ENCODE peak calls at places on chromosomes 1 and 21, in ten cellular contexts. O is left lung; A is lung; Q is pancreas; U is upper lobe of right lung; G is GM23248; K is CD4-positive, CD25-positive, alpha-beta regulatory T cell; J is psoas muscle; D is breast epithelium; L is upper lobe of left lung. R is an unnamed sample. For H3K4me1, the result is how much of the 10 kb centered on the place peaks cover.

GRCh38 chr1:89047734-89048133 is 17.3 kb downstream of the GBP1 start:
- DNase-seq in O (no peak), A (no peak), Q (no peak), U (no peak), G (peak), K (no peak), J (no peak), D (no peak), L (no peak), R (no peak)

GRCh38 chr1:245748246-245748645 is 593.5 kb downstream of the KIF26B start:
- DNase-seq in O (no peak), A (no peak), Q (no peak), U (no peak), G (no peak), K (no peak), J (no peak), D (no peak), L (no peak), R (no peak)

GRCh38 chr21:43306911-43307676 is 119.8 kb downstream of the SIK1 start:
- DNase-seq in O (peak), A (no peak), Q (peak), U (peak), G (peak), K (no peak), J (peak), D (peak), L (no peak), R (peak)

GRCh38 chr1:222096883-222097282 is 355.0 kb upstream of the DUSP10 start:
- DNase-seq in O (no peak), A (no peak), Q (no peak), U (no peak), G (peak), K (no peak), J (no peak), D (no peak), L (no peak), R (no peak)

GRCh38 chr1:112711672-112712071 is 3.5 kb downstream of the PPM1J start:
- DNase-seq in O (no peak), A (no peak), Q (no peak), U (no peak), G (no peak), K (no peak), J (no peak), D (no peak), L (no peak), R (no peak)

GRCh38 chr1:68363346-68363745 is 86.4 kb downstream of the RPE65 start:
- DNase-seq in O (no peak), A (no peak), Q (no peak), U (no peak), G (no peak), K (no peak), J (no peak), D (no peak), L (no peak), R (no peak)

GRCh38 chr1:43009274-43009673 is 50.6 kb upstream of the SLC2A1 start:
- DNase-seq in O (no peak), A (no peak), Q (no peak), U (no peak), G (no peak), K (no peak), J (no peak), D (no peak), L (no peak), R (no peak)

GRCh38 chr21:41583274-41583790 is 75.4 kb upstream of the TMPRSS2 start:
- DNase-seq in O (peak), A (peak), Q (no peak), U (peak), G (no peak), K (no peak), J (no peak), D (peak), L (peak), R (no peak)

GRCh38 chr1:161044908-161045748 is 649 bp downstream of the USF1 start:
- DNase-seq in O (peak), A (peak), Q (peak), U (peak), G (peak), K (peak), J (peak), D (peak), L (peak), R (peak)

GRCh38 chr1:16013220-16013907 is 4.5 kb downstream of the HSPB7 start:
- DNase-seq in O (peak), A (no peak), Q (peak), U (no peak), G (peak), K (peak), J (peak), D (peak), L (peak), R (peak)

GRCh38 chr1:18666317-18666920 is 35.8 kb downstream of the PAX7 start:
- DNase-seq in O (peak), A (peak), Q (no peak), U (peak), G (no peak), K (no peak), J (no peak), D (peak), L (peak), R (no peak)

GRCh38 chr1:2629627-2630497 is 3.0 kb downstream of the MMEL1 start:
- DNase-seq in O (no peak), A (no peak), Q (no peak), U (peak), G (no peak), K (no peak), J (no peak), D (no peak), L (no peak), R (no peak)

GRCh38 chr1:23600283-23600682 is 41.0 kb upstream of the ID3 start:
- DNase-seq in O (no peak), A (no peak), Q (no peak), U (no peak), G (no peak), K (no peak), J (no peak), D (no peak), L (no peak), R (no peak)

GRCh38 chr1:23598424-23598823 is 39.1 kb upstream of the ID3 start:
- DNase-seq in O (no peak), A (no peak), Q (no peak), U (no peak), G (no peak), K (no peak), J (no peak), D (no peak), L (no peak), R (no peak)

GRCh38 chr1:23599125-23599524 is 39.8 kb upstream of the ID3 start:
- DNase-seq in O (no peak), A (no peak), Q (no peak), U (no peak), G (no peak), K (no peak), J (no peak), D (no peak), L (no peak), R (no peak)

GRCh38 chr1:23596382-23597358 is 37.4 kb upstream of the ID3 start:
- DNase-seq in O (no peak), A (no peak), Q (no peak), U (no peak), G (no peak), K (no peak), J (no peak), D (no peak), L (no peak), R (no peak)

GRCh38 chr1:23597635-23598388 is 38.5 kb upstream of the ID3 start:
- DNase-seq in O (no peak), A (no peak), Q (no peak), U (no peak), G (no peak), K (no peak), J (no peak), D (no peak), L (no peak), R (no peak)
- H3K27ac ChIP-seq in O (no peak), A (no peak), Q (no peak), U (no peak), G (no peak), K (peak), J (no peak), D (no peak), L (no peak), R (no peak)

GRCh38 chr1:938088-938683 is 14.5 kb downstream of the SAMD11 start:
- DNase-seq in O (no peak), A (no peak), Q (peak), U (no peak), G (peak), K (no peak), J (no peak), D (no peak), L (peak), R (no peak)
- H3K4me1 ChIP-seq in O (under half), A (under half), Q (under half), U (under half), G (under half), K (under half), J (under half), D (under half), L (half or more), R (under half)

GRCh38 chr1:51926171-51926812 is 47.8 kb upstream of the NRDC start:
- DNase-seq in O (no peak), A (no peak), Q (no peak), U (no peak), G (peak), K (no peak), J (no peak), D (no peak), L (no peak), R (no peak)
- H3K4me3 ChIP-seq in O (no peak), A (no peak), Q (no peak), U (no peak), G (no peak), K (no peak), J (no peak), D (no peak), L (no peak), R (no peak)

DNA sequence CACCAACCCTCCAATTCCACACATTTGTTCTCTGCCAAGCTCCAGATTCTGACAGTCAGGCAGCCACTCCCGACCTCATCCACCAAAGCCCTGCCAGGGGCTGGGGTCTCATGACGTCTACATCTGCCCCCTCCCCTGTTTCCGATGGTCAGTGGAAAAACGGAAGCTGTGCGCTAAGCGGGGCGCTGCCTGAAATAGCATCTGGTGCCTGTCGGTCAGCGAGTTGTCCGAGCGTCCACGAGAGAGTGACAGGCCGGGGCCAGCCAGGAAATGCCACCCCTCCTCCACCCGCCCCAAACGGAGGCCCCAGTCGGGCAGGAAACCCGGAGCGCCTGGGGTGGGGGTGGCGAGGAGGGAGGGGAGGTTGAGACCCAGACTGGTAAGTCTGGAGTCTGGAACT is 3.3 kb upstream of the TAL1 start:
- DNase-seq in O (no peak), A (no peak), Q (no peak), U (no peak), G (no peak), K (no peak), J (no peak), D (no peak), L (peak), R (no peak)
- H3K27ac ChIP-seq in O (peak), A (peak), Q (no peak), U (peak), G (no peak), K (no peak), J (no peak), D (peak), L (peak), R (no peak)

GRCh38 chr1:11921022-11921421 is 5.2 kb downstream of the KIAA2013 start:
- DNase-seq in O (no peak), A (no peak), Q (no peak), U (no peak), G (no peak), K (no peak), J (no peak), D (no peak), L (no peak), R (no peak)
- H3K4me1 ChIP-seq in O (under half), A (under half), Q (under half), U (under half), G (under half), K (under half), J (half or more), D (under half), L (under half), R (under half)

DNA sequence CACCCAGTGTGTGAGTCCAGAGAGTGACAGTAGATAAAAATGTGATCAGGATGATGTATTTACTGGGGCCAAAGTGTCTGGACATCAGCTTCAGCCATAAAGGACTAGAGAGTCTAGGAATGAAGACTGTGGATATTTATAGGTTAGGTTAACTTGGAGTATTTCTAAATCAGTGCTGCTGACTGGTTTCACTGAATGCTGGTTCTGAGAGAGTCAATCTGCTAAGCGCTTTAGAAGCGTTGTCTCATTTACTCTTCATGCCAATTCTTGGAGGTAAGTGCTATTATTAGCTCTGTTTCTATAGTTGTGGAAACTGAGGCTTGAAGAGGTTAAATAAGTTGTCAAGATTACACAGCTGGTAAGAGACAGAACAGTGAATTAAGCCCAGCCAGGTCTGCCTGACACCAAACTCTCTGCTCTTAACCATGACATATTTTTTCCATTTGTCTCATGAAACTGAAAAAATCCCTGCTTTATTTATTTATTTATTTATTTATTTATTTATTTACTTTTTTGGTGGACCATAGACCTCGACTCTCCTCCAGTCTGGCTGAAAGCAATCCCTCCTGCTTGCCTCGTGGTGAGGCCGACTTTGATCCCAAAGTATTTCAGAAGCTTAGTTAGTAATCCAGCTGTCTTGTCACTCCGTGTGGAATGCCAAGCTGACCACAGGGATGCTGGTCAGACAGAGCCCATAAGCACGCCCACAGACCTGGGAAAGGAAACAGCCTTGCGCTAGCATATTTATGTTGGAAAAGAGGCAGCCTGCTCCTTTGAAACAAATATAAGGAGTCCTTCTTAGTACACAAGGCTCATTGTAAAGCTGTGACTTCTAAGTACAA is 16.8 kb downstream of the NTMT2 start:
- DNase-seq in O (peak), A (no peak), Q (no peak), U (no peak), G (peak), K (no peak), J (peak), D (peak), L (no peak), R (peak)
- H3K4me3 ChIP-seq in O (no peak), A (no peak), Q (no peak), U (no peak), G (peak), K (no peak), J (no peak), D (no peak), L (no peak), R (peak)

GRCh38 chr1:62088439-62088838 is 106.2 kb upstream of the L1TD1 start:
- DNase-seq in O (no peak), A (no peak), Q (no peak), U (no peak), G (no peak), K (no peak), J (no peak), D (no peak), L (no peak), R (no peak)
- H3K27ac ChIP-seq in O (no peak), A (no peak), Q (no peak), U (no peak), G (no peak), K (no peak), J (no peak), D (no peak), L (no peak), R (no peak)

R was measured in aorta.